ENCODE peak calls at places on chromosomes 13 and 19, in ten cellular contexts. One of them, this sample, is unnamed.

GRCh38 chr19:5850189-5850588 is 1.1 kb downstream of the FUT3 start:
- DNase-seq in COLO829: no peak
- DNase-seq in activated naive CD4-positive, alpha-beta T cell treated with Interleukin-2 at 50 U/mL for 16 hours: no peak
- DNase-seq in adipocyte: no peak
- DNase-seq in mucosa of gallbladder: no peak
- DNase-seq in neural progenitor cell: no peak
- DNase-seq in activated CD4-positive, alpha-beta T cell treated with anti-CD3 and anti-CD28 coated beads for 36 hours: no peak
- DNase-seq in cerebellum: no peak
- DNase-seq in left colon: peak; percentile 65
- DNase-seq in AG08395: no peak
- DNase-seq in this sample: no peak

GRCh38 chr19:28498404-28498976 is 714.5 kb downstream of the UQCRFS1 start:
- DNase-seq in COLO829: no peak
- DNase-seq in activated naive CD4-positive, alpha-beta T cell treated with Interleukin-2 at 50 U/mL for 16 hours: no peak
- DNase-seq in adipocyte: no peak
- DNase-seq in mucosa of gallbladder: no peak
- DNase-seq in neural progenitor cell: no peak
- DNase-seq in activated CD4-positive, alpha-beta T cell treated with anti-CD3 and anti-CD28 coated beads for 36 hours: no peak
- DNase-seq in cerebellum: no peak
- DNase-seq in left colon: no peak
- DNase-seq in AG08395: no peak
- DNase-seq in this sample: no peak

GRCh38 chr13:75760182-75760981 is 124.3 kb downstream of the LMO7 start:
- DNase-seq in COLO829: no peak
- DNase-seq in activated naive CD4-positive, alpha-beta T cell treated with Interleukin-2 at 50 U/mL for 16 hours: no peak
- DNase-seq in adipocyte: no peak
- DNase-seq in mucosa of gallbladder: peak; percentile 83
- DNase-seq in neural progenitor cell: no peak
- DNase-seq in activated CD4-positive, alpha-beta T cell treated with anti-CD3 and anti-CD28 coated beads for 36 hours: peak; percentile 16
- DNase-seq in cerebellum: no peak
- DNase-seq in left colon: peak; percentile 87
- DNase-seq in AG08395: no peak
- DNase-seq in this sample: peak; percentile 70

GRCh38 chr19:10259162-10259905 is 7.3 kb downstream of the MRPL4 start:
- DNase-seq in COLO829: peak; percentile 47
- DNase-seq in activated naive CD4-positive, alpha-beta T cell treated with Interleukin-2 at 50 U/mL for 16 hours: peak; percentile 95
- DNase-seq in adipocyte: peak; percentile 94
- DNase-seq in mucosa of gallbladder: peak; percentile 84
- DNase-seq in neural progenitor cell: peak; percentile 93
- DNase-seq in activated CD4-positive, alpha-beta T cell treated with anti-CD3 and anti-CD28 coated beads for 36 hours: peak; percentile 99
- DNase-seq in cerebellum: no peak
- DNase-seq in left colon: peak; percentile 85
- DNase-seq in AG08395: peak; percentile 67
- DNase-seq in this sample: peak; percentile 83

GRCh38 chr13:113458218-113459065 is 5.2 kb upstream of the ADPRHL1 start:
- DNase-seq in COLO829: no peak
- DNase-seq in activated naive CD4-positive, alpha-beta T cell treated with Interleukin-2 at 50 U/mL for 16 hours: no peak
- DNase-seq in adipocyte: peak; percentile 7
- DNase-seq in mucosa of gallbladder: no peak
- DNase-seq in neural progenitor cell: peak; percentile 57
- DNase-seq in activated CD4-positive, alpha-beta T cell treated with anti-CD3 and anti-CD28 coated beads for 36 hours: peak; percentile 16
- DNase-seq in cerebellum: no peak
- DNase-seq in left colon: no peak
- DNase-seq in AG08395: peak; percentile 12
- DNase-seq in this sample: no peak

GRCh38 chr13:32734511-32734910 is 148.3 kb downstream of the PDS5B start:
- DNase-seq in COLO829: peak; percentile 2
- DNase-seq in activated naive CD4-positive, alpha-beta T cell treated with Interleukin-2 at 50 U/mL for 16 hours: no peak
- DNase-seq in adipocyte: peak; percentile 15
- DNase-seq in mucosa of gallbladder: no peak
- DNase-seq in neural progenitor cell: no peak
- DNase-seq in activated CD4-positive, alpha-beta T cell treated with anti-CD3 and anti-CD28 coated beads for 36 hours: peak; percentile 29
- DNase-seq in cerebellum: peak; percentile 7
- DNase-seq in left colon: no peak
- DNase-seq in AG08395: peak; percentile 6
- DNase-seq in this sample: no peak

GRCh38 chr19:14495678-14496028 is 274 bp downstream of the GIPC1 start:
- DNase-seq in COLO829: no peak
- DNase-seq in activated naive CD4-positive, alpha-beta T cell treated with Interleukin-2 at 50 U/mL for 16 hours: no peak
- DNase-seq in adipocyte: no peak
- DNase-seq in mucosa of gallbladder: no peak
- DNase-seq in neural progenitor cell: no peak
- DNase-seq in activated CD4-positive, alpha-beta T cell treated with anti-CD3 and anti-CD28 coated beads for 36 hours: no peak
- DNase-seq in cerebellum: no peak
- DNase-seq in left colon: no peak
- DNase-seq in AG08395: peak; percentile 9
- DNase-seq in this sample: peak; percentile 41

GRCh38 chr13:110965038-110965754 is 50.3 kb upstream of the ANKRD10 start:
- DNase-seq in COLO829: no peak
- DNase-seq in activated naive CD4-positive, alpha-beta T cell treated with Interleukin-2 at 50 U/mL for 16 hours: peak; percentile 20
- DNase-seq in adipocyte: peak; percentile 16
- DNase-seq in mucosa of gallbladder: peak; percentile 34
- DNase-seq in neural progenitor cell: no peak
- DNase-seq in activated CD4-positive, alpha-beta T cell treated with anti-CD3 and anti-CD28 coated beads for 36 hours: peak; percentile 55
- DNase-seq in cerebellum: no peak
- DNase-seq in left colon: no peak
- DNase-seq in AG08395: no peak
- DNase-seq in this sample: no peak

GRCh38 chr19:47005873-47006272 is 13.8 kb upstream of the NPAS1 start:
- DNase-seq in COLO829: no peak
- DNase-seq in activated naive CD4-positive, alpha-beta T cell treated with Interleukin-2 at 50 U/mL for 16 hours: no peak
- DNase-seq in adipocyte: no peak
- DNase-seq in mucosa of gallbladder: peak; percentile 50
- DNase-seq in neural progenitor cell: no peak
- DNase-seq in activated CD4-positive, alpha-beta T cell treated with anti-CD3 and anti-CD28 coated beads for 36 hours: peak; percentile 42
- DNase-seq in cerebellum: no peak
- DNase-seq in left colon: no peak
- DNase-seq in AG08395: no peak
- DNase-seq in this sample: peak; percentile 80

This sample was measured in right lobe of liver.